ENCODE peak calls at places on chromosomes 7 and 10, in five cellular contexts. F is activated CD8-positive, alpha-beta T cell treated with anti-CD3 and anti-CD28 coated beads for 36 hours; T is mammary epithelial cell; M is progenitor cell of endocrine pancreas; S is heart left ventricle. D is an unnamed sample.
A peak's percentile ranks its signal among the peaks of the same experiment; 100 is the strongest.

GRCh38 chr10:71293446-71294090 is 25.5 kb upstream of the SLC29A3 start:
- DNase-seq in F (no peak), S (no peak), T (peak; percentile 31), M (no peak), D (no peak)

GRCh38 chr10:106134326-106135000 is 1030.0 kb downstream of the SORCS1 start:
- DNase-seq in S (no peak), M (no peak), T (no peak), F (no peak), D (no peak)

GRCh38 chr10:127034224-127034623 is 129.0 kb downstream of the DOCK1 start:
- DNase-seq in S (no peak), F (no peak), M (no peak), T (no peak), D (no peak)

GRCh38 chr10:72016608-72017310 is 52.6 kb downstream of the CHST3 start:
- DNase-seq in M (no peak), S (peak; percentile 38), F (no peak), T (no peak), D (no peak)

GRCh38 chr10:79403441-79404230 is 41.8 kb downstream of the ZCCHC24 start:
- DNase-seq in S (peak; percentile 81), M (no peak), F (no peak), T (peak; percentile 10), D (no peak)

GRCh38 chr7:31120800-31121513 is 68.8 kb downstream of the ADCYAP1R1 start:
- DNase-seq in S (no peak), T (no peak), M (no peak), F (no peak), D (no peak)

GRCh38 chr10:96369890-96370574 is 11.2 kb upstream of the OPALIN start:
- DNase-seq in T (no peak), M (no peak), F (no peak), S (no peak), D (no peak)

GRCh38 chr10:62084434-62084833 is 182.9 kb downstream of the ARID5B start:
- DNase-seq in S (no peak), T (peak; percentile 46), M (no peak), F (no peak), D (no peak)

GRCh38 chr10:70715853-70716795 is 43.8 kb downstream of the ADAMTS14 start:
- DNase-seq in S (peak; percentile 24), T (peak; percentile 20), F (peak; percentile 67), M (no peak), D (no peak)

GRCh38 chr10:90695915-90696676 is 161.7 kb downstream of the HTR7 start:
- DNase-seq in T (peak; percentile 3), S (no peak), F (peak; percentile 7), M (no peak), D (no peak)

GRCh38 chr7:142481548-142481947 is 223.7 kb upstream of the PRSS58 start:
- DNase-seq in M (no peak), T (no peak), S (no peak), F (no peak), D (no peak)

GRCh38 chr10:69375307-69376151 is 41.2 kb downstream of the TACR2 start:
- DNase-seq in T (peak; percentile 75), S (no peak), F (peak; percentile 20), M (no peak), D (no peak)

GRCh38 chr7:149884016-149884415 is 10.2 kb downstream of the ATP6V0E2 start:
- DNase-seq in F (no peak), S (no peak), T (no peak), M (no peak), D (no peak)

GRCh38 chr10:71805776-71806705 is 32.7 kb upstream of the VSIR start:
- DNase-seq in S (no peak), F (no peak), T (no peak), M (no peak), D (no peak)

GRCh38 chr10:119543814-119544642 is 1.5 kb upstream of the RGS10 start:
- DNase-seq in F (no peak), M (no peak), T (no peak), S (no peak), D (no peak)

GRCh38 chr10:90621577-90621976 is 236.3 kb downstream of the HTR7 start:
- DNase-seq in F (no peak), T (peak; percentile 13), S (no peak), M (peak; percentile 31), D (no peak)

GRCh38 chr7:128781851-128782250 is 6.3 kb upstream of the OPN1SW start:
- DNase-seq in T (no peak), F (no peak), M (no peak), S (no peak), D (no peak)

GRCh38 chr10:110750931-110751330 is 106.8 kb downstream of the RBM20 start:
- DNase-seq in M (no peak), F (no peak), S (no peak), T (no peak), D (no peak)

GRCh38 chr10:125407000-125407502 is 246.7 kb upstream of the CTBP2 start:
- DNase-seq in S (no peak), T (peak; percentile 97), F (no peak), M (no peak), D (no peak)

GRCh38 chr7:32539917-32540544 is 44.7 kb downstream of the AVL9 start:
- DNase-seq in S (no peak), M (no peak), T (no peak), F (peak; percentile 5), D (no peak)

GRCh38 chr7:90771281-90771680 is 175.2 kb downstream of the CDK14 start:
- DNase-seq in F (no peak), S (no peak), M (no peak), T (peak; percentile 24), D (no peak)

GRCh38 chr10:99913831-99914235 is 95.9 kb downstream of the DNMBP start:
- DNase-seq in T (no peak), F (no peak), S (no peak), M (peak; percentile 40), D (no peak)

GRCh38 chr10:92756233-92757065 is 66.7 kb downstream of the HHEX start:
- DNase-seq in T (no peak), S (peak; percentile 19), F (no peak), M (no peak), D (no peak)

DNA sequence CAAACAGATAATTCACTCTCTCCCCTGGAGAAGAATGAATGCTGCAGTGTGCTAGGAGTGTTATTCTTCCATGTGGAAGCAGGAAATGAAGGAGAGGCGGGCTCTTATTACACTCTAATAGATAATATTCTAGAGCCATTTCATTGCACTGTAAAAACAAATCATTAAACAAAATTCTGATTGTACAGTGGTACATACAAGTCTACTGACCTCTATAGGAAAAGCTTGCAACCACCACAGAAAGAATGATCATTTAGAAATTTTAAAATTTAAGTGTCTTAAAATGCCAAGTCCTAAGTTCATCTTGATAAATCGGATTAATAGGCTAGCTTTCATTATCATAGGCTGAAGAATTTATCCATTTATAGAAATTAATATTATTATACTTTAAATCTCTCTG is 960.3 kb upstream of the LRRN3 start:
- DNase-seq in M (no peak), F (no peak), S (no peak), T (no peak), D (no peak)
- TF ChIP-seq CTCF in M (peak; percentile 17), F (no peak), S (no peak), T (peak; percentile 47), D (peak; percentile 35)

DNA sequence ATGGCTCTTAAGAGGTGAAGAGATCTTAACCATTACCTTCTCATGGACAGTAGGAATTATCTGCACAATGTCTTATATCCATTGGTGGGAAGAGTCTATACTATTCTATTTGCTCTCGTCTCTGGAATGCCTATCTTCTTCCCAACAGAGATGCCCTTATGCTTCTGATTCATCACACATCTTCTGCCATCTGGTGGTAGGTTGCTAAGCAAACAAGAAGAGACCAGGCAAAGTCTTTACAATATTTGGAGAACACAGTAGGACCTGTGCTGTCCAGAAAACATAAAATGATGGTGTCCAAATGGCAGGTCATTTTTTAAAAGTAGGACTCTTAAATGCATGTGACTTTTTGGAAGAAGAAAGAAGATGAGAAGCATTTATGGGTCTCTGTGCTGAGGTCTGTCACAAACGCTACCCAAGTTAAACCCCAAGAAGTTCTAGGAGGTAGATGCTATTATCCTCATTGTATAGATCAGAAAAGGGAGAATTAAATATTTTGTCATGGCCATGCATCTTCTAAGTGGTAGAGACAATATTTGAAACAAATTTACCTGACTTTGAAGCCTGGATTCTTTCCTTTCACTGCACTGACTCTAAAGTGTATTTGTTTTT is 67.8 kb upstream of the NXPH1 start:
- DNase-seq in M (no peak), F (no peak), T (peak; percentile 32), S (no peak), D (no peak)
- TF ChIP-seq CTCF in M (peak; percentile 30), F (no peak), T (peak; percentile 45), S (peak; percentile 23), D (peak; percentile 38)

GRCh38 chr10:74888947-74889661 is 62.7 kb downstream of the KAT6B start:
- DNase-seq in S (no peak), M (no peak), T (no peak), F (peak; percentile 14), D (no peak)
- TF ChIP-seq CTCF in S (no peak), M (no peak), T (peak; percentile 42), F (no peak), D (peak; percentile 24)

DNA sequence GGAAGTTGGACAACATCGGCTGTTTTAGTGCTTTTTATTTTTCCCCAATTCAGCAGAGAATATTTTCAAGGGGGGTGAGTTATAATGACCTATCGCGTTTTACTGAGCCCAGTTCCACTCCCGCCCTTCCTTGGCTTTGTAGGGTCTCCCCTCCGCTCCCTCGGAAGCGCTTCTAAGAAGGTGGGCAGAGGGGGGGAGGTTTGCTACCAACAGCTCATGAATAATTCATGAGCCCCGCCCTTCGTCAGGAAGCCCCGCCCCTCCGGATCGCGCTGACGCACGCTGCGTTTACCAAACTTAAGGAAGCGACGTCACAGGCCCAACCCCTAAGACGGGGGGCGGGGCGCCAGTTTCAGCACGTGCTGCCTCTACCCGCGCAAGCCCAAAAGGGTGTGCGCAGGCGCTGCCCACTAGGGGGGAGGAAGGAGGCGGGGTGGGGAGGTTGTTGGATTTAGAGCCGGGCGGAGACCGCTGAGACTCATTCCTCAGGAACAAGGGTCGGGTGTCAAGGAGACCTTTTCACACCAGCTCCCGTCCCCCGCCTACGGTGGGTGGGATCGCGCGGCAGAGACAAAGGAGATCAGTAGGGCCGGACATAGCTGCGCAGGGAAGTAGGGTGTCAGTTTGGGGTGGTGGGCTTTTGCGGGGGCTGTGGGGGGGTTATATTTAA is 529 bp upstream of the MEPCE start:
- DNase-seq in M (peak; percentile 100), F (peak; percentile 100), S (peak; percentile 100), T (peak; percentile 99), D (peak; percentile 74)
- TF ChIP-seq CTCF in M (no peak), F (no peak), S (no peak), T (no peak), D (no peak)